ENCODE peak calls at places on chromosomes 7 and 10, in five cellular contexts. L is mammary epithelial cell, I is heart left ventricle, J is heart right ventricle, D is colonic mucosa. Q is an unnamed sample.

GRCh38 chr7:36203081-36203775 is 50.2 kb downstream of the EEPD1 start:
- DNase-seq in I (no peak), D (no peak), J (no peak), L (no peak), Q (no peak)

GRCh38 chr10:113232928-113233511 is 283.0 kb downstream of the TCF7L2 start:
- DNase-seq in J (no peak), D (no peak), L (no peak), I (no peak), Q (no peak)

GRCh38 chr10:11209810-11210141 is 192.1 kb downstream of the CELF2 start:
- DNase-seq in D (no peak), L (no peak), I (no peak), J (no peak), Q (no peak)

GRCh38 chr7:128938524-128939074 is 872 bp downstream of the IRF5 start:
- DNase-seq in D (peak; percentile 40), J (no peak), I (no peak), L (peak; percentile 30), Q (no peak)

GRCh38 chr7:33790746-33791145 is 114.6 kb upstream of the BMPER start:
- DNase-seq in L (no peak), D (no peak), J (no peak), I (no peak), Q (no peak)

GRCh38 chr7:101245147-101245668 is 327 bp upstream of the FIS1 start:
- DNase-seq in I (peak; percentile 42), J (no peak), L (no peak), D (no peak), Q (no peak)

GRCh38 chr10:112532053-112532658 is 85.1 kb downstream of the VTI1A start:
- DNase-seq in D (no peak), J (no peak), L (no peak), I (no peak), Q (no peak)

GRCh38 chr7:106772655-106773108 is 92.4 kb upstream of the PIK3CG start:
- DNase-seq in J (no peak), I (no peak), L (peak; percentile 70), D (no peak), Q (no peak)

GRCh38 chr10:43781480-43782361 is 133.0 kb upstream of the ZNF32 start:
- DNase-seq in D (no peak), I (no peak), L (no peak), J (no peak), Q (peak; percentile 9)

GRCh38 chr7:38675500-38676106 is 44.4 kb upstream of the AMPH start:
- DNase-seq in J (no peak), L (no peak), I (no peak), D (no peak), Q (no peak)

GRCh38 chr7:86904949-86905834 is 154.3 kb downstream of the ELAPOR2 start:
- DNase-seq in J (no peak), L (peak; percentile 4), D (peak; percentile 22), I (no peak), Q (no peak)

DNA sequence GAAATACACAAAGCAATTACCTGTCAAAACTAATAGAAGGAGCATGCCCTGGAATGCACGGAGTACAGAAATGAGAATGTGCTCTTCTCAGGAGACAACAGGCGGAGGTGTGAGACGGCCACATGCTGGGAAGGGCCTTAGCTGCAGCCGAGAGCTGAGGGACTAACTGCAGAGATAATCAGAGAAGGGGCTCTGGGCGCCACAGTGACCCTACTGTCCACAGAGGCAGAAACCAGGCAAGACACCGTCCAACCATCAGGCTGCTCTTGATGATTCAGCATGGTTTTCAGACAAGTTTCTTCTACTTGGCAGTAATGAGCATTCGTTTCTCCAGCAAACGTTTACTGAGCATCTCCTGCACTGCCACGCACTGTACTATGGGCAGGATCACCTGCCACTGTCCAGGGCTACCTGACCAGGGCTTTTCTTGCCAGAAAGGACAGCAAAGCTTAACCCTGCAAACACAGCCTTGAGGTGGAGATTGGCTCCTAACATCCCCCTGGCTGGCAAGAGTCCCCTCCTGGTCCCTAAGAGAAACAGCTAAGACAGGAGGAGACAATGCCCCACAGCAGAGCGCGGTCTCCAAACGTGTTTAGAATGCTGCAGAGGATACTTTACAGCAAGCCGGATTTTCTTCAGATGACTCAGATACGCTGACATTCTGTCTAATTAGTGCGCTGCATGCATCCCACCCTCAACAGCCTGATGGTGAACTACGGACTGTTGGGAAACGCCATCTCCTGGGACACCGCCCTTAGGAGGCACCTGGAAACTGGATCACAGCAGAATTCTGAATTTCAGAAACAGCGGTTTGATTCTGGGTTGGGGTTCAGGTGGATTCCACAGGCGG is 17.9 kb downstream of the VIPR2 start:
- DNase-seq in D (no peak), L (no peak), I (peak; percentile 10), J (no peak), Q (no peak)
- TF ChIP-seq CTCF in D (no peak), L (no peak), I (no peak), J (no peak), Q (no peak)

GRCh38 chr10:34156781-34157425 is 658.2 kb downstream of the PARD3 start:
- DNase-seq in L (peak; percentile 71), J (no peak), D (no peak), I (no peak), Q (no peak)
- H3K27ac ChIP-seq in L (peak overlapping the region; percentile 64), J (no peak overlapping the region), D (no peak overlapping the region), I (no peak overlapping the region), Q (no peak overlapping the region)

DNA sequence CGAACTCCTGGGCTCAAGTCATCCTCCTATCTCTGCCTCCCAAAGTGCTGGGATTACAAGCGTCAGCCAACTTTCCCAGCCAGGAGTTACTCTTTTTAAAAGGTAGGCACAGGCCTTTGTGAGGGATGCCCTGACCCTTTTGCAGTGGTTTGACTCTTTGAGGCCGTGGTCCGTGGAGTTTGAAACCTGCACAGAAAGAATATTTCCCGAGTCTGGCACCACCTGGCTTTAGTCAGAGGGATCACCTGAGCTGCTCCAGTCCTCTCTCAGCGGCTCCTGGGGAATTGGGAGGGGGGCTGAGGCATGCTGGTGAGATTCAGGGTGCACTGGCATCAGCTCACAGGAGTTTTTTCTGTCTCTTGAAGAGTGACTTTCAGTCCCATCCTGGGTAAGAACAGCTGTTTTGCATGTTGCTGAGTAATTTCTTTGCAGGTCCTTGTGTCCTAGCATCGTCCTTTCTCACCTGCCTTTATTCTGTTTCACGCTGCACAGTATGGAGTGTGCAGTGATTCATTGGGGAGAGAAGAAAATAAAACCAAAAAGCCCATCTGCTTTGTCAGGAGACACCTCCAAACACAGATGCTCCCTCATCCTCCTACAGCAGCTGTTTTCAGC is 284.5 kb downstream of the CAMK1D start:
- DNase-seq in D (no peak), I (no peak), J (no peak), L (no peak), Q (no peak)
- TF ChIP-seq CTCF in D (no peak), I (no peak), J (no peak), L (no peak), Q (no peak)

DNA sequence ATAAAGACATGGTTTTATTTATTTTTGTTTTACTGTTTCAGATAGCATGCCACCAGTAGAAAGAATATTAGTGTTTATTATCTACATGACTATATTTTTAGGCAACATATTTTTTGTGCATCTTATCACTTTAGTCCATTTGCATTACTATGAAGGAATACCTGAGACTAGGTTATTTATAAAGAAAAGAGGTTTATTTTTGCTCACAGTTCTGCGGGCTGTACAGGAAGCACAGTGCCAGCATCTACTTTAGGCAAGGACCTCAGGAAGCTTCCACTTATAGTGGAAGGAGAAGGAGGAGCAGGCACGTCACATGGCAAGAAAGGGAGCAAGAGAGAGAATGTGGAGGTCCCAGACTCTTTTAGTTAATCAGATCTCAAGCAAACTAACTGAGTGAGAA is 5.7 kb downstream of the CAV2 start:
- DNase-seq in L (no peak), J (no peak), I (no peak), D (no peak), Q (no peak)
- H3K27ac ChIP-seq in L (no peak overlapping the region), J (peak overlapping the region; percentile 38), I (peak overlapping the region; percentile 44), D (no peak overlapping the region), Q (no peak overlapping the region)